ENCODE peak calls at places on chromosomes 4 and X, in seven cellular contexts. One of them, this sample, is unnamed.
A peak's percentile ranks its signal among the peaks of the same experiment; 100 is the strongest.

GRCh38 chr4:14259926-14260325 is 632.4 kb upstream of the BOD1L1 start:
- DNase-seq in mesenchymal stem cell: no peak
- DNase-seq in H9: no peak
- DNase-seq in neuronal stem cell: no peak
- DNase-seq in H1: no peak
- DNase-seq in mesendoderm: no peak
- DNase-seq in trophoblast cell: no peak
- DNase-seq in this sample: no peak

GRCh38 chrX:55801811-55802210 is 84.3 kb downstream of the RRAGB start:
- DNase-seq in H9: no peak
- DNase-seq in H1: no peak
- DNase-seq in mesendoderm: peak; percentile 35
- DNase-seq in trophoblast cell: no peak
- DNase-seq in neuronal stem cell: no peak
- DNase-seq in mesenchymal stem cell: no peak
- DNase-seq in this sample: no peak

GRCh38 chr4:55447108-55447708 is 51.5 kb downstream of the TMEM165 start:
- DNase-seq in mesendoderm: no peak
- DNase-seq in H9: no peak
- DNase-seq in trophoblast cell: no peak
- DNase-seq in neuronal stem cell: no peak
- DNase-seq in mesenchymal stem cell: no peak
- DNase-seq in H1: no peak
- DNase-seq in this sample: no peak

GRCh38 chr4:24768006-24768405 is 27.4 kb upstream of the SOD3 start:
- DNase-seq in trophoblast cell: no peak
- DNase-seq in mesenchymal stem cell: no peak
- DNase-seq in neuronal stem cell: no peak
- DNase-seq in mesendoderm: no peak
- DNase-seq in H1: no peak
- DNase-seq in H9: no peak
- DNase-seq in this sample: no peak

GRCh38 chr4:6466756-6467381 is 5.5 kb downstream of the PPP2R2C start:
- DNase-seq in H9: no peak
- DNase-seq in H1: no peak
- DNase-seq in neuronal stem cell: no peak
- DNase-seq in trophoblast cell: no peak
- DNase-seq in mesenchymal stem cell: no peak
- DNase-seq in mesendoderm: no peak
- DNase-seq in this sample: no peak

GRCh38 chrX:150421816-150422215 is 58.7 kb downstream of the MAMLD1 start:
- DNase-seq in mesendoderm: no peak
- DNase-seq in H1: no peak
- DNase-seq in trophoblast cell: no peak
- DNase-seq in mesenchymal stem cell: no peak
- DNase-seq in H9: no peak
- DNase-seq in neuronal stem cell: no peak
- DNase-seq in this sample: peak; percentile 29

GRCh38 chr4:47474799-47475198 is 10.3 kb upstream of the ATP10D start:
- DNase-seq in mesendoderm: no peak
- DNase-seq in mesenchymal stem cell: no peak
- DNase-seq in H9: no peak
- DNase-seq in H1: no peak
- DNase-seq in trophoblast cell: no peak
- DNase-seq in neuronal stem cell: no peak
- DNase-seq in this sample: no peak

GRCh38 chr4:10085828-10086505 is 30.6 kb downstream of the WDR1 start:
- DNase-seq in mesenchymal stem cell: no peak
- DNase-seq in trophoblast cell: no peak
- DNase-seq in neuronal stem cell: no peak
- DNase-seq in H9: no peak
- DNase-seq in mesendoderm: no peak
- DNase-seq in H1: no peak
- DNase-seq in this sample: no peak

GRCh38 chr4:39975488-39976089 is 2.1 kb downstream of the PDS5A start:
- DNase-seq in mesendoderm: no peak
- DNase-seq in mesenchymal stem cell: peak; percentile 87
- DNase-seq in H1: no peak
- DNase-seq in H9: no peak
- DNase-seq in trophoblast cell: no peak
- DNase-seq in neuronal stem cell: no peak
- DNase-seq in this sample: peak; percentile 86

GRCh38 chr4:110294165-110294564 is 95.8 kb upstream of the ELOVL6 start:
- DNase-seq in H1: no peak
- DNase-seq in trophoblast cell: peak; percentile 69
- DNase-seq in H9: no peak
- DNase-seq in neuronal stem cell: no peak
- DNase-seq in mesendoderm: no peak
- DNase-seq in mesenchymal stem cell: peak; percentile 54
- DNase-seq in this sample: peak; percentile 6

GRCh38 chr4:173958445-173958844 is 325.0 kb downstream of the FBXO8 start:
- DNase-seq in mesenchymal stem cell: peak; percentile 70
- DNase-seq in mesendoderm: no peak
- DNase-seq in H9: no peak
- DNase-seq in H1: no peak
- DNase-seq in neuronal stem cell: no peak
- DNase-seq in trophoblast cell: no peak
- DNase-seq in this sample: peak; percentile 57
- H4K8ac ChIP-seq in mesenchymal stem cell: no peak overlapping the region
- H4K8ac ChIP-seq in mesendoderm: no peak overlapping the region
- H4K8ac ChIP-seq in H9: no peak overlapping the region
- H4K8ac ChIP-seq in H1: no peak overlapping the region
- H4K8ac ChIP-seq in neuronal stem cell: no peak overlapping the region
- H4K8ac ChIP-seq in trophoblast cell: no peak overlapping the region
- H4K8ac ChIP-seq in this sample: no peak overlapping the region

GRCh38 chr4:156778606-156779005 is 193.0 kb downstream of the PDGFC start:
- DNase-seq in neuronal stem cell: no peak
- DNase-seq in trophoblast cell: no peak
- DNase-seq in mesendoderm: no peak
- DNase-seq in H9: no peak
- DNase-seq in mesenchymal stem cell: peak; percentile 93
- DNase-seq in H1: no peak
- DNase-seq in this sample: peak; percentile 91
- H4K8ac ChIP-seq in neuronal stem cell: no peak overlapping the region
- H4K8ac ChIP-seq in trophoblast cell: no peak overlapping the region
- H4K8ac ChIP-seq in mesendoderm: no peak overlapping the region
- H4K8ac ChIP-seq in H9: no peak overlapping the region
- H4K8ac ChIP-seq in mesenchymal stem cell: no peak overlapping the region
- H4K8ac ChIP-seq in H1: no peak overlapping the region
- H4K8ac ChIP-seq in this sample: no peak overlapping the region

GRCh38 chrX:118901991-118902390 is 72.4 kb upstream of the LONRF3 start:
- DNase-seq in mesendoderm: no peak
- DNase-seq in mesenchymal stem cell: no peak
- DNase-seq in H1: no peak
- DNase-seq in H9: no peak
- DNase-seq in neuronal stem cell: no peak
- DNase-seq in trophoblast cell: no peak
- DNase-seq in this sample: no peak

GRCh38 chrX:118904218-118904617 is 70.2 kb upstream of the LONRF3 start:
- DNase-seq in mesendoderm: no peak
- DNase-seq in H1: no peak
- DNase-seq in trophoblast cell: no peak
- DNase-seq in mesenchymal stem cell: no peak
- DNase-seq in neuronal stem cell: no peak
- DNase-seq in H9: no peak
- DNase-seq in this sample: no peak

DNA sequence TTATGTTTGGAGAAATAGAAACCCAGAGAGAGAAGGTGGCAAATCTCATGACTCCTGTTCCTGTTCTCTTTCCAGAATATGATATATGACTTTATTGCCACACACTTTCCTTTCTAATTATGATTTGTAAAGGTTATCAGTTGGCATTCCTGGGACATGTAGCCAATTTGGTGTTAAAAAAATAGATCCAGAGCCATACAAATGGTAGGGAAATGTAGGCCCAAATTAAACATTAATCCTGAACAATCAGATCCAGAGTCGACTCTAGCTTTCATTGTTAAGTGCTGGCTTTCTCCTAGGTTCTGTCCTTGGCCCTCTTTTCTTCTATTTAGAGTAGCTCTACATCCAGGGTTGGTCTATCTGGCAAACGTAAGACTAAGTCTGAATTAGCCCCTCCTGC is 69.8 kb upstream of the LONRF3 start:
- DNase-seq in H1: no peak
- DNase-seq in neuronal stem cell: no peak
- DNase-seq in trophoblast cell: no peak
- DNase-seq in H9: no peak
- DNase-seq in mesendoderm: no peak
- DNase-seq in mesenchymal stem cell: no peak
- DNase-seq in this sample: no peak
- H4K8ac ChIP-seq in H1: no peak overlapping the region
- H4K8ac ChIP-seq in neuronal stem cell: no peak overlapping the region
- H4K8ac ChIP-seq in trophoblast cell: no peak overlapping the region
- H4K8ac ChIP-seq in H9: no peak overlapping the region
- H4K8ac ChIP-seq in mesendoderm: no peak overlapping the region
- H4K8ac ChIP-seq in mesenchymal stem cell: no peak overlapping the region
- H4K8ac ChIP-seq in this sample: no peak overlapping the region

DNA sequence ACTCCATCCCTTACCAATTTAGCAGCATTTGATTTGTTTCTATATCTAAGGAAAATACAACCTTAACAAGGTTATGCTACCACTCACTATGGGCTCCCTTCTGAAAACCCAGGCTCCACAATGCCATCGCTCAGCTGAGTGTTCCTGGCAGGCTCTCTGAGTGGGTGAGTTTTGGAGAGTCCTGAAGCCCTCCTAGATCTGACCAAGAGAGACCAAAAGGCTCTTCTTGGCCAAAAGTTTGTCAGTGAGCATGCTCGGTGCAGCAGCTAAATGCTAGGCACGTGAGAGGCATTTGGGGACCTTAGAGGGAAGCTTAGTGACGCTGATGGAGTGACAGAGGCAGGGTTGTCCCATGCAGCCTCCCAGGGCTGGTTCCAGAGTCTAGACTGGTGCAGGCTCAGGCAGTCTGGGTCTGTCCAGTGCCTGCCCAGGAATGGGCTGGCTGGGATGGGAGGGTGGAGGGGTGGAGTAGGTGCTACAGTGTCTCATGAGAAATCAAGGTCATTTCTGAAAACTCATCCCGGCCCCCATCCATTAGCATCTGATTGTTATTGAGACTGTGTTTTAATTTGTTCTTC is 346.8 kb downstream of the NR3C2 start:
- DNase-seq in H1: no peak
- DNase-seq in neuronal stem cell: no peak
- DNase-seq in mesendoderm: no peak
- DNase-seq in H9: no peak
- DNase-seq in mesenchymal stem cell: no peak
- DNase-seq in trophoblast cell: no peak
- DNase-seq in this sample: no peak
- H4K8ac ChIP-seq in H1: peak overlapping the region; percentile 57
- H4K8ac ChIP-seq in neuronal stem cell: no peak overlapping the region
- H4K8ac ChIP-seq in mesendoderm: no peak overlapping the region
- H4K8ac ChIP-seq in H9: no peak overlapping the region
- H4K8ac ChIP-seq in mesenchymal stem cell: no peak overlapping the region
- H4K8ac ChIP-seq in trophoblast cell: no peak overlapping the region
- H4K8ac ChIP-seq in this sample: no peak overlapping the region

GRCh38 chr4:183765121-183765990 is 106.3 kb downstream of the TRAPPC11 start:
- DNase-seq in neuronal stem cell: no peak
- DNase-seq in H1: no peak
- DNase-seq in mesendoderm: no peak
- DNase-seq in mesenchymal stem cell: no peak
- DNase-seq in H9: no peak
- DNase-seq in trophoblast cell: no peak
- DNase-seq in this sample: no peak
- H4K8ac ChIP-seq in neuronal stem cell: no peak overlapping the region
- H4K8ac ChIP-seq in H1: no peak overlapping the region
- H4K8ac ChIP-seq in mesendoderm: no peak overlapping the region
- H4K8ac ChIP-seq in mesenchymal stem cell: no peak overlapping the region
- H4K8ac ChIP-seq in H9: no peak overlapping the region
- H4K8ac ChIP-seq in trophoblast cell: no peak overlapping the region
- H4K8ac ChIP-seq in this sample: no peak overlapping the region

GRCh38 chr4:153834901-153835300 is 46.0 kb upstream of the SFRP2 start:
- DNase-seq in mesenchymal stem cell: no peak
- DNase-seq in neuronal stem cell: peak; percentile 88
- DNase-seq in mesendoderm: no peak
- DNase-seq in trophoblast cell: no peak
- DNase-seq in H1: no peak
- DNase-seq in H9: no peak
- DNase-seq in this sample: no peak

GRCh38 chr4:153832720-153833287 is 43.9 kb upstream of the SFRP2 start:
- DNase-seq in mesendoderm: no peak
- DNase-seq in H1: no peak
- DNase-seq in H9: no peak
- DNase-seq in trophoblast cell: no peak
- DNase-seq in mesenchymal stem cell: no peak
- DNase-seq in neuronal stem cell: no peak
- DNase-seq in this sample: no peak

GRCh38 chr4:153831236-153831635 is 42.4 kb upstream of the SFRP2 start:
- DNase-seq in H1: no peak
- DNase-seq in mesendoderm: no peak
- DNase-seq in trophoblast cell: no peak
- DNase-seq in H9: no peak
- DNase-seq in neuronal stem cell: no peak
- DNase-seq in mesenchymal stem cell: no peak
- DNase-seq in this sample: no peak
- H4K8ac ChIP-seq in H1: no peak overlapping the region
- H4K8ac ChIP-seq in mesendoderm: no peak overlapping the region
- H4K8ac ChIP-seq in trophoblast cell: no peak overlapping the region
- H4K8ac ChIP-seq in H9: no peak overlapping the region
- H4K8ac ChIP-seq in neuronal stem cell: no peak overlapping the region
- H4K8ac ChIP-seq in mesenchymal stem cell: no peak overlapping the region
- H4K8ac ChIP-seq in this sample: no peak overlapping the region

DNA sequence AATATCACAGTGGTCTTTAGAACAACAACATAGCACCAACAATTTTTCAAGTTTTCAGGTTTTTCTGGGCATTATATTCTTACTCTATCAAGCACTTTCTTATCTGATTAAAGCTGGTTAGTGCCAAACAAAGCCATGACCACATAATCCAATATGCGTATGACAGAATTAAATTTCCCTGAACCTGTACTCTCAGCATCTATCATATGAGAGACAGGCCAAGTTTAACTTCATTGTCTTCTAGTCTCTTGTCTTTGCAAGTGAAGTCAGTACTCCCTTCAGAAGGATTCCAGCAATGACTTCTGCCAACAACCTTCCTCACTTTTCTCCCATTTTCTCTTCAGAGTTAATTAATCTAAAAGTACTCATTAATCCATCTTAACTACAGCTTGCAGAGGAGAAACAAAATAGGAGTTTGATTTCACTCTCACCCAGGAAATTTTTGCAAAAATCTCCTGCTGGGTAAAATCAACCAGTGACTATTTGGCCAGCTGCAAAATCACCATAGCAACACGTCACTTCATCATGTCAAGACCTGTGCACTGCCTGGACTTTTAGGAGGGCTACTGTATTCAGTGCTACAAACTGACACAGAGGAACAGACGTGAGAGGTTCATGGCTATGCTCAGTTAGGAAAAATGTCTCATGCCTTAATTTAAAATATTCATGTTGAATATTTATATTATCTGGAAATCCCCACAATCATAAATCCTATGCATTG is 208.4 kb downstream of the ANTXR2 start:
- DNase-seq in H1: no peak
- DNase-seq in mesendoderm: no peak
- DNase-seq in H9: no peak
- DNase-seq in neuronal stem cell: no peak
- DNase-seq in trophoblast cell: no peak
- DNase-seq in mesenchymal stem cell: no peak
- DNase-seq in this sample: peak; percentile 4
- H4K8ac ChIP-seq in H1: no peak overlapping the region
- H4K8ac ChIP-seq in mesendoderm: no peak overlapping the region
- H4K8ac ChIP-seq in H9: no peak overlapping the region
- H4K8ac ChIP-seq in neuronal stem cell: no peak overlapping the region
- H4K8ac ChIP-seq in trophoblast cell: no peak overlapping the region
- H4K8ac ChIP-seq in mesenchymal stem cell: no peak overlapping the region
- H4K8ac ChIP-seq in this sample: no peak overlapping the region

GRCh38 chr4:184824081-184824775 is 1.5 kb downstream of the ACSL1 start:
- DNase-seq in H9: no peak
- DNase-seq in trophoblast cell: no peak
- DNase-seq in H1: no peak
- DNase-seq in neuronal stem cell: no peak
- DNase-seq in mesendoderm: no peak
- DNase-seq in mesenchymal stem cell: peak; percentile 21
- DNase-seq in this sample: peak; percentile 20
- H4K8ac ChIP-seq in H9: no peak overlapping the region
- H4K8ac ChIP-seq in trophoblast cell: no peak overlapping the region
- H4K8ac ChIP-seq in H1: no peak overlapping the region
- H4K8ac ChIP-seq in neuronal stem cell: no peak overlapping the region
- H4K8ac ChIP-seq in mesendoderm: no peak overlapping the region
- H4K8ac ChIP-seq in mesenchymal stem cell: no peak overlapping the region
- H4K8ac ChIP-seq in this sample: no peak overlapping the region